ENCODE peak calls at places on chromosomes 5 and 9, in six cellular contexts. E is H1, F is K562, N is GM12891, A is HepG2, Z is GM12878. D is an unnamed sample.

GRCh38 chr9:33447404-33448158 is at the start of gene AQP3:
- DNase-seq in E (no peak), F (peak; percentile 81), N (peak; percentile 52), A (peak; percentile 11), Z (no peak), D (peak; percentile 58)

GRCh38 chr5:142313693-142314092 is 11.1 kb downstream of the SPRY4 start:
- DNase-seq in E (no peak), F (no peak), N (no peak), A (no peak), Z (no peak), D (no peak)

GRCh38 chr9:133708770-133709611 is 29.2 kb downstream of the SARDH start:
- DNase-seq in E (no peak), F (no peak), N (no peak), A (no peak), Z (peak; percentile 7), D (peak; percentile 50)

GRCh38 chr5:5665225-5666075 is 243.0 kb downstream of the ICE1 start:
- DNase-seq in E (no peak), F (peak; percentile 27), N (no peak), A (no peak), Z (no peak), D (no peak)

GRCh38 chr5:20276061-20276958 is 288.3 kb upstream of the CDH18 start:
- DNase-seq in E (no peak), F (no peak), N (no peak), A (peak; percentile 1), Z (no peak), D (no peak)

GRCh38 chr9:96327694-96328352 is 25.8 kb upstream of the HSD17B3 start:
- DNase-seq in E (no peak), F (peak; percentile 52), N (peak; percentile 23), A (peak; percentile 51), Z (peak; percentile 8), D (no peak)

GRCh38 chr5:25099538-25099937 is 454.8 kb upstream of the CDH10 start:
- DNase-seq in E (no peak), F (no peak), N (no peak), A (no peak), Z (no peak), D (no peak)

GRCh38 chr9:14029811-14030210 is 284.1 kb downstream of the NFIB start:
- DNase-seq in E (no peak), F (no peak), N (no peak), A (no peak), Z (no peak), D (no peak)

GRCh38 chr5:126681970-126682369 is 81.2 kb downstream of the PHAX start:
- DNase-seq in E (no peak), F (no peak), N (no peak), A (no peak), Z (no peak), D (no peak)

GRCh38 chr5:160311491-160312138 is 749 bp downstream of the CCNJL start:
- DNase-seq in E (no peak), F (no peak), N (no peak), A (no peak), Z (no peak), D (no peak)

GRCh38 chr9:110691002-110691549 is 22.5 kb downstream of the MUSK start:
- DNase-seq in E (no peak), F (peak; percentile 9), N (no peak), A (peak; percentile 18), Z (no peak), D (no peak)

GRCh38 chr9:35790385-35791291 is 753 bp upstream of the NPR2 start:
- DNase-seq in E (no peak), F (peak; percentile 74), N (peak; percentile 72), A (peak; percentile 49), Z (no peak), D (peak; percentile 69)

GRCh38 chr9:114588671-114589526 is 1.3 kb downstream of the ATP6V1G1 start:
- DNase-seq in E (no peak), F (no peak), N (no peak), A (no peak), Z (no peak), D (no peak)

GRCh38 chr9:137971477-137972138 is 94.0 kb downstream of the CACNA1B start:
- DNase-seq in E (no peak), F (no peak), N (no peak), A (no peak), Z (no peak), D (no peak)

GRCh38 chr9:129823163-129823933 is 588 bp downstream of the TOR1A start:
- DNase-seq in E (no peak), F (no peak), N (peak; percentile 46), A (no peak), Z (no peak), D (peak; percentile 44)

GRCh38 chr5:168097852-168098251 is 193.6 kb upstream of the WWC1 start:
- DNase-seq in E (no peak), F (no peak), N (no peak), A (no peak), Z (no peak), D (no peak)

GRCh38 chr5:132407970-132408369 is 38.5 kb downstream of the SLC22A5 start:
- DNase-seq in E (no peak), F (no peak), N (no peak), A (no peak), Z (no peak), D (no peak)

GRCh38 chr9:16458696-16459420 is 411.6 kb downstream of the BNC2 start:
- DNase-seq in E (no peak), F (no peak), N (no peak), A (no peak), Z (peak; percentile 76), D (no peak)

GRCh38 chr9:26524225-26524624 is 368.4 kb downstream of the CAAP1 start:
- DNase-seq in E (no peak), F (no peak), N (no peak), A (no peak), Z (no peak), D (no peak)

DNA sequence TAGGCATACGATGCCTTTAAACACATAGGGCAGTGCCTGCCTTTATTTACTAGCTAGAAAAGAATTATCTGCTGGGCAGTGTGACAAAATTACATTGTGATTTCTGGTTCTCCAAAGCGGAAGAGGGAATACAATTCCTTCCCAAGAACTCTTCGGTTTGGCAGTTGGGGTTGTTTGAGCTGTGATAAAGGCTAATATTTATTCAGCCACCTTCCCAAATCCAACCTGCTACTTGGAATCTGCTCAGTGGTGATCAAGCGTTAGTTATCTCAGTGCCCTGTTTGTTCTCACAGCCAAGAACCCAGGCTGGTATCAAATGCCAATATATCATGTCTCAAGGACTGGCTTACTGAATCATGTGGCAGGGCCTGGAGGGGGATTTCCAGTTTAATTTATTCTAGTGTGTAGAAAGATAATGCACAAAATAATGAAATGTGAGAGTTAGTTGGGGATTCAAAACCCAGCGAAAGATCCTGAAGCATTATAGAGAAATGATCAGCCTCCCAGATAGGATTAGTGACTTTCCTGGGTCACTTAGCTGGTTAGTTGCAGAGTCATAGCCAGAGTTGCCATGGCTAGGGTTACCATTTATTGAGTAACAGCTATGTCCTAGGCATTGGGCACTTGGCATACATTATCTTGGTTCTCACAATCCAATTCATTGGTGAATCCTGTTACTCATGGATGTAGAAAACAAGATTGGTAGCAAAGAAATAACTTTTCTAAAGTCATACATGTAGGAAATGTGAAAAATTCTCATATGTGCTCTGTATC is 457.0 kb upstream of the KLF4 start:
- DNase-seq in E (no peak), F (no peak), N (no peak), A (no peak), Z (no peak), D (no peak)
- TF ChIP-seq POLR2AphosphoS5 in E (no peak), F (no peak), N (no peak), A (no peak), Z (no peak), D (no peak)

GRCh38 chr5:32520326-32520725 is 65.0 kb upstream of the SUB1 start:
- DNase-seq in E (no peak), F (no peak), N (no peak), A (no peak), Z (no peak), D (no peak)

GRCh38 chr5:32519508-32519907 is 65.8 kb upstream of the SUB1 start:
- DNase-seq in E (no peak), F (no peak), N (no peak), A (no peak), Z (no peak), D (no peak)

GRCh38 chr5:32520995-32521394 is 64.4 kb upstream of the SUB1 start:
- DNase-seq in E (no peak), F (no peak), N (no peak), A (no peak), Z (no peak), D (no peak)

GRCh38 chr5:32523625-32524024 is 61.7 kb upstream of the SUB1 start:
- DNase-seq in E (no peak), F (no peak), N (no peak), A (peak; percentile 43), Z (no peak), D (no peak)

DNA sequence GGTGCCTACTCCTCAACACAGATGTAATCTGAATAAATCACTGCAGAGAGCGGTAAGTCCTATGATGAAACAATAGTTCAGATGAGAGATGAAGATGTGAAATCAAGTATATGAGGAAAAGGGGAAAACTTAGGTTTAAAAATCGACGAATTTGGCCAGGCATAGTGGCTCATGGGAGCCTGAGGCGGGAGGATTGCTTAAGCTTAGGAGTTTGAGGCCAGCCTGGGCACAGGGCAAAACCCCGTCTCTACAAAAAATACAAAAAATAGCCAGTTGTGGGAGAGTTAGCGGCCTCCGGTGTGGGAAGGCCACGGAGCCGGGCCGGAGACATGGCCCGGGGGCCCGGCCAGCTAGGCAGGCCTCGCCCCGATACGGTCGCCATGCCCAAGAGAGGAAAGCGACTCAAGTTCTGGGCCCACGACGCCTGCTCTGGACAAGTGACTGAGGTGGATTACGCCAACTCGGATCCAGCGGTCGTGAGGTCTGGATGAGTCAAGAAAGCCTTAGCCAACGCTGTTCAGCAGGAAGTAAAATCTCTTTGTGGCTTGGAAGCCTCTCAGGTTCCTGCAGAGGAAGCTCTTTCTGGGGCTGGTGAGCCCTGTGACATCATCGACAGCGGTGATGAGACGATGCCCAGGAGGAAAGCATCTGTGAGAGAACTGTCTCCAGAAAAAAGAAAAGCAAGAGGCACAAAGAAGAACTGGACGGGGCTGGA is 62.8 kb upstream of the SUB1 start:
- DNase-seq in E (no peak), F (no peak), N (no peak), A (no peak), Z (no peak), D (no peak)
- TF ChIP-seq TAF1 in E (no peak), F (no peak), N (no peak), A (no peak), Z (no peak), D (no peak)

DNA sequence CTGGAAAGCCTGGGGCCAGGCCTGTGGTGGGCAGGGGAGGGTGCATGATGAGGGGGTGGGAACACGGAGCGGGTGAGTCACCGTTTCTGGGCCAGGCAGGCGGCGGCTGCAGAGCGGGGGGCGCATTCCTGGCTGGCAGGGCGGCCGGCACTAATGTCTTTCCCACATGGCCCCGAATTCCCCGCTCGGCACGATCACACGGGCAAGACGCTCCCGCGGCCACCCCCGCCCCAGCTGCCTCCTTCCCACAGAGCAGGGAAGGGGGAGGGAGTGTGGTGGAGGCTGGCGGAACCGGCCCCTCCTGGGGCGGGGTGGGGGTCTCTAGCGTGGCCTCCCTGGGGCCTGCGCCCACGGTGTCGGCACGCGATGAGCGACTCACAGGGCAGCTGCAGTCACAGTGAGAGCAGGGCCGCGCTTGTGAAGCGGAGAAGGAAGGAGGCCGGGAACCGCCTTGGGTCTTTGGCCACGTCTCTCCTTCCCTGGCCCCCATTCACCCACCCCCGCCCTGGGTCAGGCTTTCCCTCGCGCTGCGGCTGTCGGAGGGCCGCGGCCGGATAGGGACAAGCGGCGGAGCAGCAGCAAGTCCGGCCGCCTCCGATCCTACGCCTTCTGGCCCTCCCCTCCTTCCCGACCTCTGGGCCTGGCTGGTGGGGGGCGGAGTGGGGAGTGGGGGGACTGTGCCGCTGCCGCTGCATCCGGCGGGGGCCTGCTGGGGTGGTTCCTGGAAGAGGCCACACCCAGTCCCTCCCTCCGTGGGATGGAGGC is 48.9 kb downstream of the CXXC5 start:
- DNase-seq in E (no peak), F (peak; percentile 93), N (peak; percentile 54), A (peak; percentile 70), Z (no peak), D (no peak)
- TF ChIP-seq POLR2A in E (no peak), F (peak; percentile 87), N (no peak), A (peak; percentile 36), Z (no peak), D (no peak)

GRCh38 chr9:121736964-121737462 is 85.6 kb downstream of the DAB2IP start:
- DNase-seq in E (no peak), F (peak; percentile 68), N (no peak), A (peak; percentile 78), Z (no peak), D (no peak)
- TF ChIP-seq POLR2AphosphoS5 in E (no peak), F (no peak), N (no peak), A (peak; percentile 88), Z (no peak), D (no peak)

D was measured in GM12892.